ENCODE peak calls at places on chromosomes 5 and 9, in eight cellular contexts. W, U, J, O, F, H, C and Z are unnamed samples.

GRCh38 chr5:158154226-158155005 is 295.5 kb upstream of the CLINT1 start:
- DNase-seq in O (peak), U (no peak), W (peak), F (no peak), C (peak), J (no peak), H (no peak), Z (no peak)

GRCh38 chr5:8192840-8193239 is 323.9 kb downstream of the MTRR start:
- DNase-seq in C (no peak), U (no peak), O (no peak), W (no peak), H (no peak), J (no peak), F (no peak), Z (no peak)

GRCh38 chr9:11319477-11320060 is 706.8 kb upstream of the PTPRD start:
- DNase-seq in O (peak), J (no peak), U (peak), F (no peak), C (no peak), W (peak), H (no peak), Z (peak)

GRCh38 chr9:98087420-98088354 is 31.2 kb downstream of the NANS start:
- DNase-seq in W (peak), O (peak), U (no peak), C (no peak), F (no peak), J (peak), H (peak), Z (peak)

GRCh38 chr5:86909461-86909881 is 291.7 kb downstream of the COX7C start:
- DNase-seq in C (no peak), U (no peak), F (no peak), H (no peak), O (peak), W (peak), J (no peak), Z (no peak)

GRCh38 chr9:80866576-80867227 is 822.6 kb downstream of the TLE1 start:
- DNase-seq in W (peak), C (no peak), J (no peak), H (no peak), U (no peak), F (no peak), O (peak), Z (no peak)

GRCh38 chr5:154365823-154366222 is 80.0 kb upstream of the SAP30L start:
- DNase-seq in F (no peak), O (peak), H (no peak), W (peak), J (no peak), U (no peak), C (no peak), Z (no peak)

GRCh38 chr9:72149231-72149975 is at the start of gene GDA:
- DNase-seq in F (no peak), U (no peak), C (no peak), H (peak), W (no peak), O (no peak), J (peak), Z (peak)

GRCh38 chr5:181181650-181182565 is 23.1 kb downstream of the TRIM7 start:
- DNase-seq in J (peak), C (no peak), H (peak), F (peak), O (peak), W (peak), U (peak), Z (peak)

GRCh38 chr9:95012035-95012708 is 285.7 kb downstream of the AOPEP start:
- DNase-seq in U (no peak), J (no peak), F (no peak), H (no peak), W (no peak), O (no peak), C (no peak), Z (no peak)

GRCh38 chr5:88842784-88843183 is 40.2 kb downstream of the MEF2C start:
- DNase-seq in W (no peak), H (no peak), O (no peak), F (no peak), C (no peak), J (no peak), U (no peak), Z (no peak)

GRCh38 chr9:113454914-113455761 is 8.4 kb upstream of the RGS3 start:
- DNase-seq in U (peak), F (no peak), H (no peak), C (peak), O (peak), W (peak), J (no peak), Z (no peak)

GRCh38 chr5:161410640-161411039 is 135.9 kb downstream of the GABRB2 start:
- DNase-seq in O (peak), U (no peak), H (no peak), W (no peak), C (no peak), F (no peak), J (no peak), Z (no peak)

GRCh38 chr5:406041-406440 is 36.9 kb upstream of the EXOC3 start:
- DNase-seq in H (no peak), O (no peak), C (no peak), J (no peak), W (no peak), F (no peak), U (no peak), Z (no peak)

GRCh38 chr9:94937214-94937903 is 210.9 kb downstream of the AOPEP start:
- DNase-seq in H (no peak), J (no peak), U (no peak), O (peak), F (no peak), C (peak), W (peak), Z (no peak)

GRCh38 chr5:33423018-33423630 is 17.6 kb upstream of the TARS1 start:
- DNase-seq in W (peak), O (peak), C (no peak), J (no peak), F (no peak), U (peak), H (no peak), Z (no peak)

GRCh38 chr9:101569736-101570501 is 24.9 kb downstream of the PPP3R2 start:
- DNase-seq in C (no peak), H (no peak), O (peak), W (no peak), J (no peak), U (no peak), F (no peak), Z (no peak)

GRCh38 chr5:180860273-180860886 is 696 bp downstream of the ZFP62 start:
- DNase-seq in O (no peak), C (no peak), F (no peak), H (peak), U (peak), J (no peak), W (peak), Z (peak)

GRCh38 chr5:40223884-40224402 is 455.8 kb upstream of the PTGER4 start:
- DNase-seq in U (peak), H (peak), C (peak), F (no peak), O (no peak), W (peak), J (no peak), Z (no peak)

GRCh38 chr5:135695656-135696055 is 116.9 kb upstream of the CXCL14 start:
- DNase-seq in H (no peak), J (no peak), U (no peak), W (no peak), F (no peak), O (no peak), C (no peak), Z (no peak)

GRCh38 chr5:152359169-152359568 is 45.9 kb downstream of the NMUR2 start:
- DNase-seq in U (no peak), W (no peak), O (no peak), H (no peak), J (no peak), F (no peak), C (no peak), Z (no peak)

GRCh38 chr5:98433673-98434072 is 339.8 kb upstream of the RGMB start:
- DNase-seq in J (no peak), O (peak), W (no peak), C (no peak), H (no peak), U (no peak), F (no peak), Z (no peak)

GRCh38 chr9:136794281-136795026 is 1.7 kb upstream of the CCDC183 start:
- DNase-seq in J (no peak), W (no peak), H (no peak), U (no peak), O (no peak), F (no peak), C (no peak), Z (no peak)

GRCh38 chr9:1253098-1253979 is 203.2 kb downstream of the DMRT2 start:
- DNase-seq in H (no peak), C (no peak), F (no peak), O (peak), J (no peak), W (no peak), U (no peak), Z (no peak)

GRCh38 chr9:119907056-119907455 is 537.8 kb upstream of the BRINP1 start:
- DNase-seq in F (no peak), O (no peak), W (no peak), J (no peak), H (no peak), U (no peak), C (no peak), Z (no peak)

GRCh38 chr5:68518286-68518685 is 302.7 kb downstream of the PIK3R1 start:
- DNase-seq in J (no peak), C (no peak), H (no peak), F (no peak), O (no peak), U (no peak), W (no peak), Z (no peak)

GRCh38 chr9:100098241-100098886 is 436 bp downstream of the ERP44 start:
- DNase-seq in W (peak), C (no peak), O (peak), H (peak), J (peak), U (no peak), F (peak), Z (peak)

GRCh38 chr5:135626636-135627035 is 47.8 kb upstream of the CXCL14 start:
- DNase-seq in C (no peak), W (no peak), O (no peak), F (no peak), J (no peak), H (no peak), U (no peak), Z (no peak)

GRCh38 chr5:178301641-178302040 is 69.0 kb upstream of the PHYKPL start:
- DNase-seq in O (no peak), C (no peak), H (no peak), U (no peak), F (no peak), W (no peak), J (peak), Z (no peak)

GRCh38 chr5:124504081-124504916 is 242.1 kb downstream of the ZNF608 start:
- DNase-seq in O (peak), H (no peak), W (peak), U (no peak), C (no peak), F (no peak), J (no peak), Z (no peak)

GRCh38 chr9:93960971-93961841 is 6.1 kb upstream of the BARX1 start:
- DNase-seq in H (no peak), U (no peak), C (no peak), O (no peak), J (peak), F (no peak), W (no peak), Z (no peak)

GRCh38 chr9:35842020-35842745 is 13.2 kb downstream of the TMEM8B start:
- DNase-seq in W (no peak), H (no peak), J (no peak), C (no peak), F (no peak), O (no peak), U (no peak), Z (no peak)

GRCh38 chr5:157383151-157383810 is 76.7 kb upstream of the NIPAL4 start:
- DNase-seq in O (no peak), U (no peak), H (no peak), C (no peak), W (no peak), J (no peak), F (no peak), Z (no peak)

GRCh38 chr9:111000202-111000601 is 38.1 kb downstream of the LPAR1 start:
- DNase-seq in O (no peak), U (no peak), W (no peak), J (no peak), F (no peak), C (no peak), H (no peak), Z (no peak)

GRCh38 chr5:28403846-28404245 is 1365.5 kb upstream of the CDH9 start:
- DNase-seq in J (no peak), W (peak), U (no peak), C (no peak), H (no peak), O (peak), F (no peak), Z (no peak)

GRCh38 chr5:145775411-145775810 is 59.7 kb downstream of the PRELID2 start:
- DNase-seq in H (no peak), O (peak), C (no peak), W (peak), F (no peak), J (no peak), U (no peak), Z (no peak)

GRCh38 chr5:54669285-54669684 is 151.7 kb downstream of the SNX18 start:
- DNase-seq in U (no peak), F (no peak), J (no peak), O (peak), H (no peak), C (no peak), W (peak), Z (no peak)

GRCh38 chr9:125744616-125745387 is 2.4 kb upstream of the PBX3 start:
- DNase-seq in O (peak), H (no peak), J (no peak), U (no peak), W (peak), F (no peak), C (no peak), Z (no peak)

GRCh38 chr9:134399435-134400056 is 73.3 kb downstream of the RXRA start:
- DNase-seq in H (peak), F (no peak), U (peak), C (no peak), W (peak), J (no peak), O (peak), Z (no peak)